ENCODE peak calls at places on chromosomes 5 and 9, in seven cellular contexts. P, H, F, Q, V, N and E are unnamed samples.

GRCh38 chr9:125455132-125455531 is 193.5 kb downstream of the GAPVD1 start:
- DNase-seq in P (no peak), H (no peak), F (no peak), Q (no peak), V (no peak), N (no peak), E (no peak)

GRCh38 chr9:10268500-10269485 is 344.0 kb downstream of the PTPRD start:
- DNase-seq in P (no peak), H (peak; percentile 66), F (no peak), Q (peak; percentile 67), V (peak; percentile 64), N (no peak), E (no peak)

GRCh38 chr5:32298056-32298420 is 14.7 kb downstream of the MTMR12 start:
- DNase-seq in P (no peak), H (no peak), F (no peak), Q (no peak), V (no peak), N (no peak), E (no peak)

GRCh38 chr5:17186271-17186670 is 31.2 kb upstream of the BASP1 start:
- DNase-seq in P (no peak), H (no peak), F (no peak), Q (no peak), V (no peak), N (no peak), E (no peak)

GRCh38 chr5:158640581-158640980 is 459.1 kb downstream of the EBF1 start:
- DNase-seq in P (no peak), H (peak; percentile 55), F (no peak), Q (no peak), V (no peak), N (no peak), E (no peak)

GRCh38 chr9:967851-968641 is 8.4 kb upstream of the DMRT3 start:
- DNase-seq in P (no peak), H (no peak), F (no peak), Q (no peak), V (no peak), N (no peak), E (no peak)

GRCh38 chr5:172008689-172009141 is 2.3 kb upstream of the FBXW11 start:
- DNase-seq in P (no peak), H (no peak), F (no peak), Q (no peak), V (no peak), N (no peak), E (no peak)

GRCh38 chr9:130143279-130143893 is 28.8 kb upstream of the NCS1 start:
- DNase-seq in P (no peak), H (no peak), F (no peak), Q (no peak), V (no peak), N (no peak), E (no peak)

GRCh38 chr5:147400836-147401235 is 109.0 kb downstream of the DPYSL3 start:
- DNase-seq in P (no peak), H (no peak), F (no peak), Q (no peak), V (no peak), N (no peak), E (no peak)

GRCh38 chr9:101536351-101536750 is 2.7 kb downstream of the RNF20 start:
- DNase-seq in P (no peak), H (peak; percentile 50), F (no peak), Q (no peak), V (no peak), N (no peak), E (no peak)

GRCh38 chr5:34656700-34657549 is 797 bp downstream of the RAI14 start:
- DNase-seq in P (no peak), H (no peak), F (peak; percentile 25), Q (no peak), V (no peak), N (no peak), E (no peak)

GRCh38 chr5:18745591-18745987 is 1111.3 kb downstream of the TAF11L14 start:
- DNase-seq in P (no peak), H (no peak), F (no peak), Q (no peak), V (no peak), N (no peak), E (no peak)

GRCh38 chr5:167573274-167574127 is 717.9 kb upstream of the WWC1 start:
- DNase-seq in P (no peak), H (peak; percentile 70), F (no peak), Q (no peak), V (no peak), N (no peak), E (no peak)

GRCh38 chr5:167440846-167441245 is 850.6 kb upstream of the WWC1 start:
- DNase-seq in P (no peak), H (no peak), F (no peak), Q (no peak), V (no peak), N (no peak), E (no peak)

GRCh38 chr9:124821247-124821623 is 32.0 kb upstream of the WDR38 start:
- DNase-seq in P (no peak), H (no peak), F (no peak), Q (no peak), V (no peak), N (no peak), E (no peak)

GRCh38 chr5:126414874-126415502 is 8.2 kb upstream of the GRAMD2B start:
- DNase-seq in P (peak; percentile 42), H (peak; percentile 90), F (no peak), Q (peak; percentile 64), V (no peak), N (no peak), E (no peak)

GRCh38 chr9:40927260-40927631 is 201.2 kb downstream of the FOXD4L6 start:
- DNase-seq in P (no peak), H (no peak), F (no peak), Q (no peak), V (no peak), N (no peak), E (no peak)

GRCh38 chr9:32783168-32783891 is at the start of gene TMEM215:
- DNase-seq in P (no peak), H (no peak), F (no peak), Q (no peak), V (no peak), N (no peak), E (no peak)

GRCh38 chr5:152514827-152515397 is 109.8 kb upstream of the NMUR2 start:
- DNase-seq in P (no peak), H (peak; percentile 35), F (no peak), Q (peak; percentile 24), V (peak; percentile 38), N (no peak), E (no peak)

GRCh38 chr5:134004626-134005414 is at the start of gene VDAC1:
- DNase-seq in P (peak; percentile 65), H (peak; percentile 89), F (peak; percentile 72), Q (peak; percentile 89), V (peak; percentile 80), N (peak; percentile 67), E (peak; percentile 94)

GRCh38 chr5:64147379-64147778 is 18.3 kb upstream of the RNF180 start:
- DNase-seq in P (no peak), H (no peak), F (no peak), Q (no peak), V (no peak), N (no peak), E (no peak)

GRCh38 chr5:32504923-32505596 is 60.5 kb upstream of the ZFR start:
- DNase-seq in P (peak; percentile 37), H (peak; percentile 98), F (peak; percentile 42), Q (peak; percentile 38), V (peak; percentile 61), N (no peak), E (no peak)